ENCODE peak calls at places on chromosomes 16 and 17, in nine cellular contexts. One of them, this sample, is unnamed.

GRCh38 chr17:32319548-32319905 is 22.4 kb downstream of the C17orf75 start:
- DNase-seq in T-cell: peak
- DNase-seq in NCI-H2081: peak
- DNase-seq in GDM1: peak
- DNase-seq in right lobe of liver: peak
- DNase-seq in NCI-H446: peak
- DNase-seq in pancreas: peak
- DNase-seq in fibroblast of lung: peak
- DNase-seq in endodermal cell: peak
- DNase-seq in this sample: peak

GRCh38 chr16:75099738-75100615 is 16.6 kb downstream of the LDHD start:
- DNase-seq in T-cell: no peak
- DNase-seq in NCI-H2081: no peak
- DNase-seq in GDM1: peak
- DNase-seq in right lobe of liver: no peak
- DNase-seq in NCI-H446: no peak
- DNase-seq in pancreas: no peak
- DNase-seq in fibroblast of lung: no peak
- DNase-seq in endodermal cell: peak
- DNase-seq in this sample: no peak

GRCh38 chr17:50661795-50662391 is 27.2 kb downstream of the ABCC3 start:
- DNase-seq in T-cell: no peak
- DNase-seq in NCI-H2081: no peak
- DNase-seq in GDM1: peak
- DNase-seq in right lobe of liver: no peak
- DNase-seq in NCI-H446: peak
- DNase-seq in pancreas: peak
- DNase-seq in fibroblast of lung: peak
- DNase-seq in endodermal cell: peak
- DNase-seq in this sample: peak

GRCh38 chr17:14859521-14859920 is 405.6 kb downstream of the PMP22 start:
- DNase-seq in T-cell: no peak
- DNase-seq in NCI-H2081: no peak
- DNase-seq in GDM1: no peak
- DNase-seq in right lobe of liver: no peak
- DNase-seq in NCI-H446: no peak
- DNase-seq in pancreas: no peak
- DNase-seq in fibroblast of lung: no peak
- DNase-seq in endodermal cell: no peak
- DNase-seq in this sample: no peak

GRCh38 chr16:8679156-8679555 is 4.7 kb downstream of the ABAT start:
- DNase-seq in T-cell: no peak
- DNase-seq in NCI-H2081: no peak
- DNase-seq in GDM1: no peak
- DNase-seq in right lobe of liver: no peak
- DNase-seq in NCI-H446: no peak
- DNase-seq in pancreas: no peak
- DNase-seq in fibroblast of lung: no peak
- DNase-seq in endodermal cell: no peak
- DNase-seq in this sample: no peak

GRCh38 chr17:5986644-5987043 is 83.5 kb upstream of the WSCD1 start:
- DNase-seq in T-cell: no peak
- DNase-seq in NCI-H2081: no peak
- DNase-seq in GDM1: no peak
- DNase-seq in right lobe of liver: no peak
- DNase-seq in NCI-H446: no peak
- DNase-seq in pancreas: no peak
- DNase-seq in fibroblast of lung: no peak
- DNase-seq in endodermal cell: no peak
- DNase-seq in this sample: no peak

GRCh38 chr17:72812823-72813222 is 279.7 kb downstream of the SLC39A11 start:
- DNase-seq in T-cell: no peak
- DNase-seq in NCI-H2081: no peak
- DNase-seq in GDM1: no peak
- DNase-seq in right lobe of liver: no peak
- DNase-seq in NCI-H446: no peak
- DNase-seq in pancreas: no peak
- DNase-seq in fibroblast of lung: peak
- DNase-seq in endodermal cell: no peak
- DNase-seq in this sample: no peak

GRCh38 chr17:76547183-76547641 is 7.4 kb downstream of the PRCD start:
- DNase-seq in T-cell: peak
- DNase-seq in NCI-H2081: peak
- DNase-seq in GDM1: peak
- DNase-seq in right lobe of liver: no peak
- DNase-seq in NCI-H446: peak
- DNase-seq in pancreas: peak
- DNase-seq in fibroblast of lung: peak
- DNase-seq in endodermal cell: peak
- DNase-seq in this sample: peak

GRCh38 chr17:40915721-40916256 is 21.7 kb downstream of the KRT23 start:
- DNase-seq in T-cell: no peak
- DNase-seq in NCI-H2081: no peak
- DNase-seq in GDM1: no peak
- DNase-seq in right lobe of liver: no peak
- DNase-seq in NCI-H446: no peak
- DNase-seq in pancreas: no peak
- DNase-seq in fibroblast of lung: peak
- DNase-seq in endodermal cell: no peak
- DNase-seq in this sample: peak

GRCh38 chr17:45129426-45129939 is 2.8 kb downstream of the PLCD3 start:
- DNase-seq in T-cell: no peak
- DNase-seq in NCI-H2081: no peak
- DNase-seq in GDM1: no peak
- DNase-seq in right lobe of liver: no peak
- DNase-seq in NCI-H446: no peak
- DNase-seq in pancreas: peak
- DNase-seq in fibroblast of lung: no peak
- DNase-seq in endodermal cell: peak
- DNase-seq in this sample: no peak

GRCh38 chr16:5642470-5642869 is 544.9 kb upstream of the EEF2KMT start:
- DNase-seq in T-cell: no peak
- DNase-seq in NCI-H2081: no peak
- DNase-seq in GDM1: no peak
- DNase-seq in right lobe of liver: no peak
- DNase-seq in NCI-H446: no peak
- DNase-seq in pancreas: no peak
- DNase-seq in fibroblast of lung: no peak
- DNase-seq in endodermal cell: no peak
- DNase-seq in this sample: no peak

GRCh38 chr17:39462644-39463375 is 1.5 kb downstream of the CDK12 start:
- DNase-seq in T-cell: no peak
- DNase-seq in NCI-H2081: no peak
- DNase-seq in GDM1: no peak
- DNase-seq in right lobe of liver: no peak
- DNase-seq in NCI-H446: no peak
- DNase-seq in pancreas: peak
- DNase-seq in fibroblast of lung: peak
- DNase-seq in endodermal cell: peak
- DNase-seq in this sample: peak

GRCh38 chr16:21563676-21564075 is 35.7 kb upstream of the METTL9 start:
- DNase-seq in T-cell: no peak
- DNase-seq in NCI-H2081: no peak
- DNase-seq in GDM1: no peak
- DNase-seq in right lobe of liver: no peak
- DNase-seq in NCI-H446: no peak
- DNase-seq in pancreas: no peak
- DNase-seq in fibroblast of lung: no peak
- DNase-seq in endodermal cell: no peak
- DNase-seq in this sample: no peak

GRCh38 chr16:87963400-87963799 is 12.2 kb downstream of the BANP start:
- DNase-seq in T-cell: peak
- DNase-seq in NCI-H2081: no peak
- DNase-seq in GDM1: no peak
- DNase-seq in right lobe of liver: no peak
- DNase-seq in NCI-H446: no peak
- DNase-seq in pancreas: no peak
- DNase-seq in fibroblast of lung: peak
- DNase-seq in endodermal cell: peak
- DNase-seq in this sample: peak

GRCh38 chr17:1099242-1099641 is 80.5 kb downstream of the ABR start:
- DNase-seq in T-cell: no peak
- DNase-seq in NCI-H2081: no peak
- DNase-seq in GDM1: no peak
- DNase-seq in right lobe of liver: no peak
- DNase-seq in NCI-H446: no peak
- DNase-seq in pancreas: no peak
- DNase-seq in fibroblast of lung: no peak
- DNase-seq in endodermal cell: no peak
- DNase-seq in this sample: no peak

GRCh38 chr17:77609553-77610517 is 348.7 kb upstream of the TNRC6C start:
- DNase-seq in T-cell: peak
- DNase-seq in NCI-H2081: no peak
- DNase-seq in GDM1: peak
- DNase-seq in right lobe of liver: no peak
- DNase-seq in NCI-H446: no peak
- DNase-seq in pancreas: no peak
- DNase-seq in fibroblast of lung: peak
- DNase-seq in endodermal cell: no peak
- DNase-seq in this sample: no peak

GRCh38 chr16:3158498-3159314 is 23.9 kb downstream of the ZNF213 start:
- DNase-seq in T-cell: peak
- DNase-seq in NCI-H2081: peak
- DNase-seq in GDM1: peak
- DNase-seq in right lobe of liver: peak
- DNase-seq in NCI-H446: peak
- DNase-seq in pancreas: peak
- DNase-seq in fibroblast of lung: peak
- DNase-seq in endodermal cell: peak
- DNase-seq in this sample: peak

GRCh38 chr17:9833922-9834321 is 8.2 kb downstream of the GLP2R start:
- DNase-seq in T-cell: no peak
- DNase-seq in NCI-H2081: no peak
- DNase-seq in GDM1: no peak
- DNase-seq in right lobe of liver: no peak
- DNase-seq in NCI-H446: no peak
- DNase-seq in pancreas: no peak
- DNase-seq in fibroblast of lung: no peak
- DNase-seq in endodermal cell: peak
- DNase-seq in this sample: no peak

GRCh38 chr16:898216-898615 is 72.6 kb downstream of the LMF1 start:
- DNase-seq in T-cell: no peak
- DNase-seq in NCI-H2081: no peak
- DNase-seq in GDM1: no peak
- DNase-seq in right lobe of liver: no peak
- DNase-seq in NCI-H446: no peak
- DNase-seq in pancreas: peak
- DNase-seq in fibroblast of lung: no peak
- DNase-seq in endodermal cell: no peak
- DNase-seq in this sample: no peak

This sample was measured in hepatic stellate cell.